ENCODE peak calls at places on chromosomes 1 and 21, in nine cellular contexts. One of them, this sample, is unnamed.
A peak's percentile ranks its signal among the peaks of the same experiment; 100 is the strongest.

GRCh38 chr21:37232274-37233018 is 34.7 kb downstream of the VPS26C start:
- DNase-seq in cardiac muscle cell: no peak
- DNase-seq in ovary: no peak
- DNase-seq in fibroblast of lung: no peak
- DNase-seq in lung: no peak
- DNase-seq in upper lobe of right lung: no peak
- DNase-seq in brain microvascular endothelial cell: no peak
- DNase-seq in OCI-LY7: peak; percentile 20
- DNase-seq in GM23248: no peak
- DNase-seq in this sample: no peak

GRCh38 chr1:239814306-239814881 is 277.3 kb upstream of the FMN2 start:
- DNase-seq in cardiac muscle cell: peak; percentile 22
- DNase-seq in ovary: peak; percentile 59
- DNase-seq in fibroblast of lung: peak; percentile 95
- DNase-seq in lung: no peak
- DNase-seq in upper lobe of right lung: no peak
- DNase-seq in brain microvascular endothelial cell: peak; percentile 52
- DNase-seq in OCI-LY7: no peak
- DNase-seq in GM23248: peak; percentile 86
- DNase-seq in this sample: peak; percentile 93

GRCh38 chr1:94927405-94928175 is 680 bp upstream of the CNN3 start:
- DNase-seq in cardiac muscle cell: peak; percentile 68
- DNase-seq in ovary: no peak
- DNase-seq in fibroblast of lung: peak; percentile 71
- DNase-seq in lung: peak; percentile 38
- DNase-seq in upper lobe of right lung: no peak
- DNase-seq in brain microvascular endothelial cell: peak; percentile 51
- DNase-seq in OCI-LY7: no peak
- DNase-seq in GM23248: peak; percentile 61
- DNase-seq in this sample: peak; percentile 62

GRCh38 chr1:156489166-156489934 is 11.2 kb downstream of the MEF2D start:
- DNase-seq in cardiac muscle cell: no peak
- DNase-seq in ovary: peak; percentile 52
- DNase-seq in fibroblast of lung: no peak
- DNase-seq in lung: no peak
- DNase-seq in upper lobe of right lung: no peak
- DNase-seq in brain microvascular endothelial cell: no peak
- DNase-seq in OCI-LY7: peak; percentile 67
- DNase-seq in GM23248: peak; percentile 51
- DNase-seq in this sample: peak; percentile 78

GRCh38 chr1:24266398-24266941 is 52.7 kb upstream of the GRHL3 start:
- DNase-seq in cardiac muscle cell: peak; percentile 74
- DNase-seq in ovary: no peak
- DNase-seq in fibroblast of lung: peak; percentile 97
- DNase-seq in lung: no peak
- DNase-seq in upper lobe of right lung: no peak
- DNase-seq in brain microvascular endothelial cell: peak; percentile 77
- DNase-seq in OCI-LY7: no peak
- DNase-seq in GM23248: peak; percentile 95
- DNase-seq in this sample: peak; percentile 82

GRCh38 chr1:61207416-61207815 is 125.1 kb downstream of the NFIA start:
- DNase-seq in cardiac muscle cell: no peak
- DNase-seq in ovary: no peak
- DNase-seq in fibroblast of lung: no peak
- DNase-seq in lung: no peak
- DNase-seq in upper lobe of right lung: no peak
- DNase-seq in brain microvascular endothelial cell: no peak
- DNase-seq in OCI-LY7: no peak
- DNase-seq in GM23248: no peak
- DNase-seq in this sample: peak; percentile 3

GRCh38 chr1:5571861-5572401 is 420.3 kb downstream of the NPHP4 start:
- DNase-seq in cardiac muscle cell: no peak
- DNase-seq in ovary: no peak
- DNase-seq in fibroblast of lung: no peak
- DNase-seq in lung: peak; percentile 27
- DNase-seq in upper lobe of right lung: no peak
- DNase-seq in brain microvascular endothelial cell: no peak
- DNase-seq in OCI-LY7: no peak
- DNase-seq in GM23248: no peak
- DNase-seq in this sample: no peak

GRCh38 chr1:119285482-119285881 is 83.1 kb upstream of the HAO2 start:
- DNase-seq in cardiac muscle cell: peak; percentile 87
- DNase-seq in ovary: no peak
- DNase-seq in fibroblast of lung: peak; percentile 75
- DNase-seq in lung: no peak
- DNase-seq in upper lobe of right lung: no peak
- DNase-seq in brain microvascular endothelial cell: peak; percentile 74
- DNase-seq in OCI-LY7: no peak
- DNase-seq in GM23248: peak; percentile 91
- DNase-seq in this sample: peak; percentile 84

GRCh38 chr1:17624540-17625256 is 85.2 kb downstream of the ARHGEF10L start:
- DNase-seq in cardiac muscle cell: peak; percentile 46
- DNase-seq in ovary: no peak
- DNase-seq in fibroblast of lung: peak; percentile 58
- DNase-seq in lung: no peak
- DNase-seq in upper lobe of right lung: peak; percentile 78
- DNase-seq in brain microvascular endothelial cell: peak; percentile 41
- DNase-seq in OCI-LY7: no peak
- DNase-seq in GM23248: peak; percentile 87
- DNase-seq in this sample: peak; percentile 97

GRCh38 chr1:231216515-231216914 is 24.5 kb upstream of the GNPAT start:
- DNase-seq in cardiac muscle cell: no peak
- DNase-seq in ovary: no peak
- DNase-seq in fibroblast of lung: no peak
- DNase-seq in lung: no peak
- DNase-seq in upper lobe of right lung: no peak
- DNase-seq in brain microvascular endothelial cell: no peak
- DNase-seq in OCI-LY7: peak; percentile 16
- DNase-seq in GM23248: no peak
- DNase-seq in this sample: peak; percentile 64

GRCh38 chr1:247402099-247402706 is 13.8 kb upstream of the NLRP3 start:
- DNase-seq in cardiac muscle cell: no peak
- DNase-seq in ovary: no peak
- DNase-seq in fibroblast of lung: no peak
- DNase-seq in lung: no peak
- DNase-seq in upper lobe of right lung: no peak
- DNase-seq in brain microvascular endothelial cell: no peak
- DNase-seq in OCI-LY7: no peak
- DNase-seq in GM23248: no peak
- DNase-seq in this sample: no peak
- H3K27ac ChIP-seq in cardiac muscle cell: no peak overlapping the region
- H3K27ac ChIP-seq in ovary: no peak overlapping the region
- H3K27ac ChIP-seq in fibroblast of lung: no peak overlapping the region
- H3K27ac ChIP-seq in lung: no peak overlapping the region
- H3K27ac ChIP-seq in upper lobe of right lung: no peak overlapping the region
- H3K27ac ChIP-seq in brain microvascular endothelial cell: no peak overlapping the region
- H3K27ac ChIP-seq in OCI-LY7: no peak overlapping the region
- H3K27ac ChIP-seq in GM23248: no peak overlapping the region
- H3K27ac ChIP-seq in this sample: no peak overlapping the region

DNA sequence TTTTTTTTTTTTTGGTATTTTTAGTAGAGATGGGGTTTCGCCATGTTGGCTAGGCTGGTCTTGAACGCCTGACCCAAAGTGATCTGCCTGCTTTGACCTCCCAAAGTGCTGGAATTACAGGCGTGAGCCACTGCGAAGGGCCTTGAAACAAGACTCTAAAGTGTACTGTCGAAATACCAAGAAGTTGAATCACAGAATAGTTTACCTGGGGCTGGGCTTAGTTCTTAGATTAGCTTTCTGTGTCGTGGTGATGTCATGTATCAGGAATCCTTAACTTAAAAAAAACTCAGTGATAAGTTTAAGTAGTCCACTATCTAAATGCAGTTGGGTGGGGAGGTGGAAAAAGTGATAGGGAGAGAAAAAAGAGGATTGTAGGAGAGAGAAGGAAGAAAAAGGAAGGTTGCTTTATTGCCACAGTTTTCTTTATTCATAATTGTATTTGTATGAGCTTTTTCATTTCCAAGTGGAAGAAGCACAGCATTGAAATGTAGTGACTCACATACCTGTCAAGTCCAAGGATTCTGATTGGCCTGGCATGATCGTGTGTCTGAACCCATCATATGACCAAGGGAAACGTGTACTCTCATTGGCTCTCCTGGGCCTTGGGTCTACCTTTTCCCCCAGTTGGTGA is 13.4 kb downstream of the ITSN1 start:
- DNase-seq in cardiac muscle cell: peak; percentile 87
- DNase-seq in ovary: no peak
- DNase-seq in fibroblast of lung: peak; percentile 98
- DNase-seq in lung: peak; percentile 49
- DNase-seq in upper lobe of right lung: no peak
- DNase-seq in brain microvascular endothelial cell: peak; percentile 85
- DNase-seq in OCI-LY7: no peak
- DNase-seq in GM23248: peak; percentile 50
- DNase-seq in this sample: peak; percentile 58
- H3K27ac ChIP-seq in cardiac muscle cell: peak overlapping the region; percentile 89
- H3K27ac ChIP-seq in ovary: no peak overlapping the region
- H3K27ac ChIP-seq in fibroblast of lung: peak overlapping the region; percentile 38
- H3K27ac ChIP-seq in lung: peak overlapping the region; percentile 42
- H3K27ac ChIP-seq in upper lobe of right lung: peak overlapping the region; percentile 32
- H3K27ac ChIP-seq in brain microvascular endothelial cell: peak overlapping the region; percentile 33
- H3K27ac ChIP-seq in OCI-LY7: no peak overlapping the region
- H3K27ac ChIP-seq in GM23248: peak overlapping the region; percentile 23
- H3K27ac ChIP-seq in this sample: peak overlapping the region; percentile 51

GRCh38 chr21:45999581-46000181 is 18.1 kb downstream of the COL6A1 start:
- DNase-seq in cardiac muscle cell: no peak
- DNase-seq in ovary: peak; percentile 21
- DNase-seq in fibroblast of lung: no peak
- DNase-seq in lung: no peak
- DNase-seq in upper lobe of right lung: no peak
- DNase-seq in brain microvascular endothelial cell: no peak
- DNase-seq in OCI-LY7: no peak
- DNase-seq in GM23248: peak; percentile 16
- DNase-seq in this sample: peak; percentile 84
- H3K27ac ChIP-seq in cardiac muscle cell: no peak overlapping the region
- H3K27ac ChIP-seq in ovary: peak overlapping the region; percentile 46
- H3K27ac ChIP-seq in fibroblast of lung: no peak overlapping the region
- H3K27ac ChIP-seq in lung: no peak overlapping the region
- H3K27ac ChIP-seq in upper lobe of right lung: no peak overlapping the region
- H3K27ac ChIP-seq in brain microvascular endothelial cell: no peak overlapping the region
- H3K27ac ChIP-seq in OCI-LY7: no peak overlapping the region
- H3K27ac ChIP-seq in GM23248: no peak overlapping the region
- H3K27ac ChIP-seq in this sample: no peak overlapping the region

DNA sequence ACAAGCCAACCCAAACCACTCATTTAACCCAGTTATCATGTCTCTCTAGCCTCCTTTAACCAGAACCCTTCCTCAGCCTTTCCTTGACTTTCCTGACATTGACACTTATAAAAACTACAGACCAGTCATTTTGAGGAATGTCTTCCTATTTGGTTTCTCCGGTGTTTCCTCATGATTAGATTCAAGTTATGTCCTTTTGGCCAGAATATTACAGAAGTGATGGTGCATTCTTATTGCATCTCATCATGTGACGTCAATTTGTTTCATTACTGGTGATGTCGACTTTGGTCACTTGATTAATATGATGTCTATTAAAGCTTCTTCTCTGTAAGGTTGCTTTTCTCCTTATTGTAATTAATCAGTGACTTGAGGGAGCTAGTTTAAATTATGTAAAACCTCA is 6.1 kb upstream of the RCSD1 start:
- DNase-seq in cardiac muscle cell: no peak
- DNase-seq in ovary: no peak
- DNase-seq in fibroblast of lung: peak; percentile 69
- DNase-seq in lung: no peak
- DNase-seq in upper lobe of right lung: no peak
- DNase-seq in brain microvascular endothelial cell: no peak
- DNase-seq in OCI-LY7: no peak
- DNase-seq in GM23248: no peak
- DNase-seq in this sample: no peak
- H3K27ac ChIP-seq in cardiac muscle cell: no peak overlapping the region
- H3K27ac ChIP-seq in ovary: no peak overlapping the region
- H3K27ac ChIP-seq in fibroblast of lung: no peak overlapping the region
- H3K27ac ChIP-seq in lung: no peak overlapping the region
- H3K27ac ChIP-seq in upper lobe of right lung: no peak overlapping the region
- H3K27ac ChIP-seq in brain microvascular endothelial cell: no peak overlapping the region
- H3K27ac ChIP-seq in OCI-LY7: peak overlapping the region; percentile 96
- H3K27ac ChIP-seq in GM23248: no peak overlapping the region
- H3K27ac ChIP-seq in this sample: no peak overlapping the region

GRCh38 chr1:92972413-92973129 is 11.3 kb upstream of the DIPK1A start:
- DNase-seq in cardiac muscle cell: no peak
- DNase-seq in ovary: no peak
- DNase-seq in fibroblast of lung: no peak
- DNase-seq in lung: no peak
- DNase-seq in upper lobe of right lung: no peak
- DNase-seq in brain microvascular endothelial cell: no peak
- DNase-seq in OCI-LY7: no peak
- DNase-seq in GM23248: no peak
- DNase-seq in this sample: no peak
- H3K27ac ChIP-seq in cardiac muscle cell: no peak overlapping the region
- H3K27ac ChIP-seq in ovary: no peak overlapping the region
- H3K27ac ChIP-seq in fibroblast of lung: no peak overlapping the region
- H3K27ac ChIP-seq in lung: no peak overlapping the region
- H3K27ac ChIP-seq in upper lobe of right lung: no peak overlapping the region
- H3K27ac ChIP-seq in brain microvascular endothelial cell: no peak overlapping the region
- H3K27ac ChIP-seq in OCI-LY7: peak overlapping the region; percentile 96
- H3K27ac ChIP-seq in GM23248: no peak overlapping the region
- H3K27ac ChIP-seq in this sample: no peak overlapping the region

GRCh38 chr1:50419192-50419906 is 3.9 kb downstream of the DMRTA2 start:
- DNase-seq in cardiac muscle cell: no peak
- DNase-seq in ovary: no peak
- DNase-seq in fibroblast of lung: no peak
- DNase-seq in lung: no peak
- DNase-seq in upper lobe of right lung: no peak
- DNase-seq in brain microvascular endothelial cell: no peak
- DNase-seq in OCI-LY7: no peak
- DNase-seq in GM23248: peak; percentile 58
- DNase-seq in this sample: peak; percentile 93
- H3K27ac ChIP-seq in cardiac muscle cell: no peak overlapping the region
- H3K27ac ChIP-seq in ovary: no peak overlapping the region
- H3K27ac ChIP-seq in fibroblast of lung: no peak overlapping the region
- H3K27ac ChIP-seq in lung: no peak overlapping the region
- H3K27ac ChIP-seq in upper lobe of right lung: no peak overlapping the region
- H3K27ac ChIP-seq in brain microvascular endothelial cell: no peak overlapping the region
- H3K27ac ChIP-seq in OCI-LY7: no peak overlapping the region
- H3K27ac ChIP-seq in GM23248: no peak overlapping the region
- H3K27ac ChIP-seq in this sample: no peak overlapping the region

GRCh38 chr1:91610102-91610501 is 109.5 kb downstream of the CDC7 start:
- DNase-seq in cardiac muscle cell: no peak
- DNase-seq in ovary: no peak
- DNase-seq in fibroblast of lung: no peak
- DNase-seq in lung: no peak
- DNase-seq in upper lobe of right lung: no peak
- DNase-seq in brain microvascular endothelial cell: no peak
- DNase-seq in OCI-LY7: no peak
- DNase-seq in GM23248: peak; percentile 36
- DNase-seq in this sample: no peak
- H3K27ac ChIP-seq in cardiac muscle cell: no peak overlapping the region
- H3K27ac ChIP-seq in ovary: no peak overlapping the region
- H3K27ac ChIP-seq in fibroblast of lung: peak overlapping the region; percentile 88
- H3K27ac ChIP-seq in lung: no peak overlapping the region
- H3K27ac ChIP-seq in upper lobe of right lung: no peak overlapping the region
- H3K27ac ChIP-seq in brain microvascular endothelial cell: no peak overlapping the region
- H3K27ac ChIP-seq in OCI-LY7: no peak overlapping the region
- H3K27ac ChIP-seq in GM23248: peak overlapping the region; percentile 80
- H3K27ac ChIP-seq in this sample: no peak overlapping the region

This sample was measured in osteoblast.